ENCODE peak calls at places on chromosomes 1 and 21, in seven cellular contexts. Q is H9, F is IMR-90, V is mesendoderm, E is H1, W is neuronal stem cell, J is mesenchymal stem cell. L is an unnamed sample.

GRCh38 chr1:210687582-210688279 is 359.0 kb downstream of the HHAT start:
- DNase-seq in Q (no peak), F (peak; percentile 12), W (no peak), J (peak; percentile 29), V (no peak), E (no peak), L (no peak)

GRCh38 chr1:247415423-247416361 is at the start of gene NLRP3:
- DNase-seq in W (no peak), Q (peak; percentile 41), V (peak; percentile 80), E (no peak), F (no peak), J (no peak), L (peak; percentile 89)

GRCh38 chr1:10851024-10852013 is 54.9 kb upstream of the CASZ1 start:
- DNase-seq in W (no peak), Q (no peak), J (no peak), E (no peak), F (no peak), V (no peak), L (no peak)

GRCh38 chr1:104648269-104648691 is 898.6 kb downstream of the AMY1C start:
- DNase-seq in Q (no peak), J (peak; percentile 82), E (no peak), V (peak; percentile 77), W (peak; percentile 32), F (no peak), L (peak; percentile 32)

GRCh38 chr1:11690669-11691301 is 725 bp upstream of the DRAXIN start:
- DNase-seq in J (no peak), Q (no peak), V (peak; percentile 71), W (no peak), E (no peak), F (no peak), L (no peak)

GRCh38 chr1:115189814-115190541 is 100.7 kb upstream of the TSPAN2 start:
- DNase-seq in F (peak; percentile 95), Q (no peak), J (peak; percentile 73), V (peak; percentile 71), E (no peak), W (no peak), L (peak; percentile 76)

GRCh38 chr21:42151148-42152074 is 67.5 kb upstream of the ABCG1 start:
- DNase-seq in Q (peak; percentile 23), W (no peak), F (no peak), J (no peak), E (no peak), V (no peak), L (no peak)

GRCh38 chr1:6489799-6490180 is 1.7 kb downstream of the PLEKHG5 start:
- DNase-seq in W (peak; percentile 73), V (peak; percentile 80), E (no peak), Q (peak; percentile 82), J (peak; percentile 75), F (peak; percentile 69), L (peak; percentile 82)

GRCh38 chr1:244296447-244296846 is 155.3 kb downstream of the ADSS2 start:
- DNase-seq in Q (no peak), J (no peak), F (no peak), V (no peak), W (no peak), E (no peak), L (no peak)

GRCh38 chr1:158248122-158248521 is 6.1 kb upstream of the CD1A start:
- DNase-seq in F (no peak), V (no peak), E (no peak), W (no peak), J (no peak), Q (no peak), L (no peak)

GRCh38 chr1:23283660-23284602 is 60.2 kb downstream of the HNRNPR start:
- DNase-seq in J (peak; percentile 54), F (peak; percentile 67), W (no peak), E (no peak), V (no peak), Q (no peak), L (no peak)

GRCh38 chr1:201426395-201427310 is 5.1 kb upstream of the TNNI1 start:
- DNase-seq in Q (no peak), F (no peak), E (no peak), J (no peak), V (peak; percentile 42), W (no peak), L (no peak)

GRCh38 chr1:77382361-77382760 is 100.5 kb downstream of the AK5 start:
- DNase-seq in Q (no peak), W (no peak), V (no peak), F (peak; percentile 66), J (no peak), E (no peak), L (no peak)

GRCh38 chr1:151368745-151369610 is 3.5 kb downstream of the SELENBP1 start:
- DNase-seq in F (no peak), Q (no peak), E (no peak), W (no peak), J (no peak), V (no peak), L (no peak)
- H3K18ac ChIP-seq in F (no peak overlapping the region), Q (no peak overlapping the region), E (no peak overlapping the region), W (peak overlapping the region; percentile 46), J (no peak overlapping the region), V (no peak overlapping the region), L (no peak overlapping the region)

GRCh38 chr1:45753248-45754037 is 3.0 kb upstream of the IPP start:
- DNase-seq in W (no peak), J (no peak), E (no peak), F (no peak), V (peak; percentile 56), Q (no peak), L (no peak)
- H3K18ac ChIP-seq in W (no peak overlapping the region), J (no peak overlapping the region), E (no peak overlapping the region), F (no peak overlapping the region), V (no peak overlapping the region), Q (no peak overlapping the region), L (no peak overlapping the region)

GRCh38 chr1:234721476-234722266 is 111.7 kb upstream of the IRF2BP2 start:
- DNase-seq in Q (no peak), E (no peak), F (peak; percentile 98), W (no peak), J (peak; percentile 69), V (no peak), L (no peak)
- H3K18ac ChIP-seq in Q (no peak overlapping the region), E (peak overlapping the region; percentile 71), F (peak overlapping the region; percentile 94), W (no peak overlapping the region), J (peak overlapping the region; percentile 96), V (no peak overlapping the region), L (no peak overlapping the region)

GRCh38 chr1:228398741-228399461 is 7.7 kb downstream of the TRIM11 start:
- DNase-seq in J (no peak), W (no peak), Q (peak; percentile 20), F (no peak), E (no peak), V (no peak), L (no peak)

GRCh38 chr1:228397966-228398365 is 8.7 kb downstream of the TRIM11 start:
- DNase-seq in E (no peak), F (no peak), W (no peak), Q (peak; percentile 10), V (no peak), J (no peak), L (no peak)

GRCh38 chr1:228399531-228400236 is 7.0 kb downstream of the TRIM11 start:
- DNase-seq in F (no peak), E (no peak), Q (peak; percentile 16), J (no peak), V (no peak), W (no peak), L (no peak)

GRCh38 chr1:228396770-228397453 is 9.7 kb downstream of the TRIM11 start:
- DNase-seq in J (no peak), W (no peak), V (no peak), F (no peak), E (no peak), Q (peak; percentile 17), L (no peak)

DNA sequence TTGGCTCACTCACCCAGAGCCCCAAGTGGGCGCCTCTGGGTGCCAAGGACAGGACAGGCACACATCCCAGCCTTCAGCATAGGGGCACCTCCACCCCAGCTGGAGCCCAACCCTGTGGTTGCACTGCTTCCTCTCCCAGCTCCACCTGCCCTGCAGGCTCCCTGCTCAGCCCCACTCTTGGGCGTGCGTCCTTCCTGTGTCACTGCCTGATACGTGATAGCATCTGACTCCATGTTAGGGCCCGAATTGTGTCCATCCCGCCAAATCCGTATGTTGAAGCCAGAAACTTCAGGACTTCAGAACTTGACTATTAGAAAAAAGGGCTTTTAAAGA is 9.2 kb downstream of the TRIM11 start:
- DNase-seq in E (no peak), J (no peak), V (no peak), Q (peak; percentile 12), F (no peak), W (no peak), L (no peak)
- H3K18ac ChIP-seq in E (no peak overlapping the region), J (no peak overlapping the region), V (no peak overlapping the region), Q (no peak overlapping the region), F (no peak overlapping the region), W (no peak overlapping the region), L (no peak overlapping the region)

DNA sequence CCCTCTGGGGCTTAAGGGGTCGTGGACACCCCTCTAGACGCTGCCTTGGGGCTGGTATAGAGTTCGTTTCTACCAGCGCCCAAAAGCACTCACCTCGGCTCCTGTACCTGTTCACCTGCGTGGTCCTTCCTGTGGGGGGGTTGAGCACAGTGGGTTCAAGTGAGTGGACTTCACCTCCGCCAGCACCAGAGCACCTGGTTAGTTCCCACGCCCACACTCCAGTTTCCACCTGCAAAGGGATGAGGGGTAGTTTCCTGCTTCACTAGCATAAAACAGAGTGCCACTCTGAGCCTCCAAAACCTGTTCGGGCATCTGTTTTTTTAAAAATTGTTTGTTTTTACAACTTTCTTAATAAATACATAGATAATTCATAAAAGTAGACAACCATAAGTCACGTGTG is 64.5 kb upstream of the SIPA1L2 start:
- DNase-seq in W (no peak), F (no peak), V (no peak), E (no peak), Q (no peak), J (no peak), L (no peak)
- H3K18ac ChIP-seq in W (no peak overlapping the region), F (no peak overlapping the region), V (no peak overlapping the region), E (no peak overlapping the region), Q (no peak overlapping the region), J (no peak overlapping the region), L (no peak overlapping the region)

GRCh38 chr1:197912739-197913494 is 4.3 kb upstream of the LHX9 start:
- DNase-seq in W (peak; percentile 17), V (no peak), Q (no peak), J (no peak), E (no peak), F (no peak), L (no peak)

GRCh38 chr1:197913495-197914276 is 3.5 kb upstream of the LHX9 start:
- DNase-seq in W (peak; percentile 15), J (no peak), E (no peak), V (no peak), F (no peak), Q (no peak), L (no peak)

GRCh38 chr1:197915217-197915616 is 2.0 kb upstream of the LHX9 start:
- DNase-seq in E (no peak), V (no peak), F (no peak), Q (no peak), W (peak; percentile 26), J (no peak), L (no peak)

GRCh38 chr1:197915797-197916686 is 1.1 kb upstream of the LHX9 start:
- DNase-seq in E (no peak), Q (peak; percentile 90), W (peak; percentile 79), F (peak; percentile 61), J (peak; percentile 68), V (peak; percentile 93), L (peak; percentile 33)

DNA sequence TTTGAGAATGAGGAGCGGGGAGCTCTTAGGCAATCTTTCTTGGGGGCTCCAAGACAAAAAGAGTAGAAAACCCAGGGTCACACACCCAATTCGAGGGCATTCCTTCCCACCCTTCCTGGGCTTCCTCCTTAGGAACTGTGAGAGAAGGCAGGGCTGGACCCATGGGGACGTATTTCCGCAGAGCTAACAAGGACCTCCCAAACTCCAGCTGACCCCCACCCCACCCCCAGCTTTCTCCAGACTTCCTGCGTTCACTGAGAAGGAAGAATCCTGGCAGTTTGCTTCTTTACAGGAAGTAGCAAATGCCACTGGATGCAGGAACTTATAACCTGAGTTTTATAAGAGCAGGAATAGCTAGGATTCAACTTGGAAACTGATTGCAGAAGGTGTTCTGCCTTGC is 2.7 kb upstream of the LHX9 start:
- DNase-seq in W (peak; percentile 15), J (no peak), F (no peak), E (no peak), V (no peak), Q (no peak), L (no peak)
- H3K18ac ChIP-seq in W (no peak overlapping the region), J (no peak overlapping the region), F (no peak overlapping the region), E (no peak overlapping the region), V (no peak overlapping the region), Q (no peak overlapping the region), L (no peak overlapping the region)

L was measured in trophoblast cell.